ENCODE peak calls at places on chromosomes 2 and 18, in nine cellular contexts. X, K, H, G, O, V, U, Q and T are unnamed samples. For H3K36me3, the result is how much of the 10 kb centered on the place peaks cover.

GRCh38 chr2:12314119-12314735 is 402.5 kb upstream of the TRIB2 start:
- DNase-seq in K (no peak), X (no peak), U (no peak), H (no peak), O (peak), Q (no peak), G (no peak), V (no peak), T (no peak)

GRCh38 chr18:79947054-79947755 is 4.2 kb downstream of the SLC66A2 start:
- DNase-seq in U (peak), G (no peak), K (no peak), O (no peak), H (peak), X (no peak), V (no peak), Q (no peak), T (no peak)

GRCh38 chr2:181407171-181407570 is 50.0 kb upstream of the ITGA4 start:
- DNase-seq in Q (no peak), H (no peak), U (no peak), G (no peak), V (no peak), K (no peak), X (no peak), O (no peak), T (no peak)

GRCh38 chr2:231359948-231360347 is 35.6 kb upstream of the B3GNT7 start:
- DNase-seq in K (no peak), X (no peak), Q (no peak), H (no peak), O (no peak), U (no peak), G (no peak), V (no peak), T (peak)

GRCh38 chr18:25230658-25231326 is 121.2 kb downstream of the ZNF521 start:
- DNase-seq in Q (peak), V (no peak), O (no peak), G (peak), K (peak), U (peak), X (peak), H (peak), T (no peak)

GRCh38 chr2:26687328-26687727 is 5.2 kb upstream of the KCNK3 start:
- DNase-seq in V (no peak), O (no peak), H (peak), K (no peak), G (no peak), U (no peak), Q (no peak), X (no peak), T (no peak)

GRCh38 chr2:232549655-232550350 is 554 bp downstream of the TIGD1 start:
- DNase-seq in Q (no peak), G (no peak), H (no peak), X (no peak), V (no peak), U (no peak), K (no peak), O (no peak), T (no peak)

GRCh38 chr18:75287006-75287405 is 76.4 kb downstream of the TSHZ1 start:
- DNase-seq in G (no peak), U (no peak), X (no peak), H (no peak), O (no peak), Q (no peak), K (no peak), V (no peak), T (no peak)

GRCh38 chr18:11407900-11408299 is 201.5 kb upstream of the SLC35G4 start:
- DNase-seq in O (no peak), K (no peak), X (no peak), H (no peak), G (no peak), Q (no peak), V (no peak), U (no peak), T (no peak)

GRCh38 chr2:10909050-10909995 is 2.4 kb upstream of the KCNF1 start:
- DNase-seq in K (no peak), O (peak), Q (no peak), H (no peak), U (no peak), G (no peak), V (peak), X (no peak), T (peak)

GRCh38 chr18:7775848-7776247 is 208.7 kb downstream of the PTPRM start:
- DNase-seq in X (no peak), G (no peak), Q (no peak), U (no peak), K (no peak), V (no peak), O (no peak), H (no peak), T (no peak)

GRCh38 chr2:217413193-217413592 is 553.3 kb upstream of the TNP1 start:
- DNase-seq in Q (no peak), O (no peak), K (no peak), H (peak), V (no peak), G (no peak), X (no peak), U (no peak), T (no peak)
- H3K4me3 ChIP-seq in Q (no peak), O (no peak), K (no peak), H (no peak), V (no peak), G (no peak), X (no peak), U (no peak), T (no peak)

GRCh38 chr2:218400167-218400929 is 680 bp downstream of the CTDSP1 start:
- DNase-seq in H (no peak), X (peak), U (peak), O (peak), K (no peak), G (no peak), V (peak), Q (peak), T (peak)

GRCh38 chr2:218397502-218398436 is 1.9 kb upstream of the CTDSP1 start:
- DNase-seq in G (no peak), X (peak), H (no peak), Q (peak), K (peak), O (peak), V (peak), U (peak), T (peak)

GRCh38 chr2:218399391-218400166 is at the start of gene CTDSP1:
- DNase-seq in V (peak), X (peak), K (peak), H (peak), G (peak), Q (peak), U (peak), O (peak), T (peak)

GRCh38 chr2:218396688-218397501 is 2.8 kb upstream of the CTDSP1 start:
- DNase-seq in V (peak), H (peak), O (peak), G (no peak), Q (peak), X (peak), U (peak), K (peak), T (peak)

GRCh38 chr2:218398437-218399390 is 954 bp upstream of the CTDSP1 start:
- DNase-seq in X (peak), O (peak), Q (peak), V (peak), H (peak), G (no peak), U (peak), K (peak), T (peak)
- H3K27ac ChIP-seq in X (peak), O (no peak), Q (peak), V (peak), H (peak), G (peak), U (peak), K (peak), T (peak)

DNA sequence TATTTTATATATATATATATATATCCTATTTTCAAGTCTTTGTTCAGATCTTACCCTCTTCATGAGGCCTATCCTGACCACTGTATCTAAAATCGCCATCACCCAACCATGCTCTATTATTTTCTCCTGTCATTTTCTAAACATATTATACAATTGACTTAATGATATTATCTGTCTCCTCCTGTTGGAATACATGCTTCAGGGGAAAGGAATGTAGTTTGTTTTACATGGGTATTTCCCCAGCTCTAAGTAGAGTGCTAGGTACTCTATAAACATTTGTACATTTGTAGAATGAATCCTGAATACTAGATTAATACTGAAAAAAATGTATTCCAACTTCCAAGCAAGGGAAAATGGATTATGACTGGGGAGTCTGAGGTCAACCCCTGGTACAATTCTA is 26.2 kb downstream of the TTC21B start:
- DNase-seq in X (no peak), G (no peak), H (no peak), U (no peak), V (no peak), K (no peak), O (no peak), Q (no peak), T (no peak)
- H3K36me3 ChIP-seq in X (half or more), G (under half), H (under half), U (under half), V (half or more), K (under half), O (under half), Q (under half), T (half or more)

DNA sequence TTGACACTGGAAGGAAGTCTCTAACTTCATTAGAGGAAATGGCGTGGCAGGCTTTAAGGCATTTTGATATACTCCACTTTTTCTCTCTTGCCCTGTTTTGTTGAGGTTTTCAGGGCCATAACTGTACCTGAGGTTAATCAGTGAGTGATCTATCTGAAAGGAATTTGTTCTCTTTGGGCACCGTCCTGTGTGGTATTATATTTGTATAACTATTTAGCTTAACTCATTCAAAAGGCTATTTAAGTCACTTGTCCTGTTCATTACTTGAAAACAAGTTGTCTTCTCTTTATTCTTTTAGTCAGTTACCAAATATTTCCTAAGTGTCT is 180.4 kb downstream of the NEDD4L start:
- DNase-seq in X (no peak), U (no peak), V (no peak), G (no peak), H (no peak), Q (no peak), O (no peak), K (no peak), T (no peak)
- H3K4me3 ChIP-seq in X (peak), U (no peak), V (no peak), G (no peak), H (no peak), Q (no peak), O (no peak), K (no peak), T (no peak)

GRCh38 chr2:85188852-85189251 is 55.7 kb downstream of the TCF7L1 start:
- DNase-seq in O (no peak), K (no peak), Q (no peak), V (no peak), H (no peak), U (no peak), G (no peak), X (no peak), T (no peak)

GRCh38 chr2:85187069-85187468 is 53.9 kb downstream of the TCF7L1 start:
- DNase-seq in O (no peak), K (no peak), H (no peak), Q (no peak), G (no peak), V (no peak), U (no peak), X (no peak), T (no peak)

GRCh38 chr2:85191157-85191556 is 58.0 kb downstream of the TCF7L1 start:
- DNase-seq in O (no peak), Q (no peak), G (no peak), V (no peak), U (no peak), K (no peak), X (peak), H (no peak), T (no peak)

GRCh38 chr2:85185431-85185940 is 52.3 kb downstream of the TCF7L1 start:
- DNase-seq in U (no peak), V (no peak), Q (no peak), K (no peak), X (no peak), G (no peak), O (no peak), H (no peak), T (no peak)

GRCh38 chr2:85189606-85190270 is 56.5 kb downstream of the TCF7L1 start:
- DNase-seq in V (no peak), X (no peak), H (no peak), U (no peak), Q (no peak), O (peak), G (no peak), K (no peak), T (no peak)
- H3K27ac ChIP-seq in V (no peak), X (no peak), H (no peak), U (no peak), Q (no peak), O (no peak), G (no peak), K (no peak), T (no peak)

GRCh38 chr2:208350610-208351009 is 56.0 kb upstream of the PTH2R start:
- DNase-seq in O (no peak), K (no peak), U (no peak), V (no peak), H (no peak), G (no peak), Q (no peak), X (no peak), T (no peak)

DNA sequence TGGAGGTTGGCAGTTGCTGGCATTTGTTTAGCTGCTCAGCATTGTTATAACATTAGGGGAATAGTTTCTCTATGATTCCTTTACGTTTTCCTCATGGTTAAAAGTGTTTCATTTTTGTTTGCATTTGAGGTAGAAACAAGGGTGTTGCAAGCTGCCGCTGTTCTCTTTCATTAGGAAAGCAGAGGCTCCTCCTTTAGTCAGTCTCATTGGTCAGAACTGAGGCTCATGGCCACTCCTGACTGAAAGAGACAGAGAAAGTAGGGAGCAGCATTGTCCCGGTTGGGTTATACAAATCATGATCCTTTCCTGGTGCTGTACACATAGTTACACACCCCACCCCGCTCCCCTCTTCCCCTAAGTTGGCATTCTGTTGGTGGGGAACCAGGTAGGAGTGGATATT is 59.8 kb upstream of the PTH2R start:
- DNase-seq in K (no peak), X (no peak), Q (peak), V (no peak), H (no peak), G (no peak), O (no peak), U (no peak), T (no peak)
- H3K36me3 ChIP-seq in K (half or more), X (half or more), Q (under half), V (half or more), H (under half), G (under half), O (half or more), U (under half), T (half or more)